ENCODE peak calls at places on chromosomes 2 and 18, in seven cellular contexts. D is neuronal stem cell, P is H1, R is mesendoderm, E is H9, U is mesenchymal stem cell, J is trophoblast cell. Y is an unnamed sample.

GRCh38 chr2:239383036-239383795 is 17.6 kb downstream of the HDAC4 start:
- DNase-seq in D (no peak), P (no peak), R (no peak), E (no peak), U (no peak), J (no peak), Y (no peak)

GRCh38 chr2:43233218-43234212 is 7.1 kb upstream of the ZFP36L2 start:
- DNase-seq in D (no peak), P (no peak), R (no peak), E (no peak), U (no peak), J (no peak), Y (no peak)

GRCh38 chr2:75311993-75312392 is 112.7 kb upstream of the TACR1 start:
- DNase-seq in D (no peak), P (no peak), R (peak), E (peak), U (no peak), J (no peak), Y (no peak)

GRCh38 chr2:95021847-95022246 is 3.7 kb upstream of the MAL start:
- DNase-seq in D (no peak), P (no peak), R (no peak), E (no peak), U (no peak), J (no peak), Y (no peak)

GRCh38 chr18:10401489-10401888 is 52.9 kb upstream of the APCDD1 start:
- DNase-seq in D (no peak), P (no peak), R (no peak), E (no peak), U (peak), J (no peak), Y (peak)

GRCh38 chr2:132668986-132669853 is 785 bp downstream of the LYPD1 start:
- DNase-seq in D (no peak), P (no peak), R (peak), E (peak), U (peak), J (no peak), Y (no peak)

GRCh38 chr2:62704654-62705006 is 883 bp upstream of the EHBP1 start:
- DNase-seq in D (no peak), P (no peak), R (no peak), E (no peak), U (no peak), J (no peak), Y (no peak)

GRCh38 chr18:49321271-49321670 is 139.2 kb downstream of the DYM start:
- DNase-seq in D (no peak), P (no peak), R (no peak), E (no peak), U (no peak), J (no peak), Y (no peak)

GRCh38 chr2:31937741-31938140 is 73.1 kb downstream of the MEMO1 start:
- DNase-seq in D (no peak), P (no peak), R (no peak), E (no peak), U (peak), J (peak), Y (peak)

GRCh38 chr2:237691200-237691907 is 64.0 kb downstream of the LRRFIP1 start:
- DNase-seq in D (peak), P (no peak), R (no peak), E (peak), U (peak), J (peak), Y (no peak)

GRCh38 chr2:189379731-189380261 is 61.5 kb upstream of the WDR75 start:
- DNase-seq in D (no peak), P (no peak), R (no peak), E (no peak), U (no peak), J (no peak), Y (peak)

GRCh38 chr2:85409719-85410583 is at the start of gene CAPG:
- DNase-seq in D (no peak), P (no peak), R (peak), E (peak), U (no peak), J (peak), Y (no peak)

GRCh38 chr2:138536302-138536701 is 34.7 kb downstream of the SPOPL start:
- DNase-seq in D (no peak), P (no peak), R (peak), E (peak), U (no peak), J (no peak), Y (no peak)

GRCh38 chr18:66280470-66280869 is 323.4 kb downstream of the CDH19 start:
- DNase-seq in D (no peak), P (no peak), R (no peak), E (no peak), U (no peak), J (no peak), Y (no peak)

GRCh38 chr2:42328148-42328833 is 32.7 kb downstream of the COX7A2L start:
- DNase-seq in D (no peak), P (no peak), R (no peak), E (no peak), U (peak), J (peak), Y (peak)

GRCh38 chr2:79984476-79984875 is 320.1 kb downstream of the LRRTM1 start:
- DNase-seq in D (no peak), P (no peak), R (no peak), E (no peak), U (no peak), J (no peak), Y (peak)

GRCh38 chr2:236305531-236305930 is 41.3 kb upstream of the ASB18 start:
- DNase-seq in D (no peak), P (no peak), R (no peak), E (no peak), U (no peak), J (no peak), Y (no peak)

GRCh38 chr2:34822616-34823015 is 1223.5 kb upstream of the FAM98A start:
- DNase-seq in D (no peak), P (no peak), R (no peak), E (no peak), U (no peak), J (no peak), Y (no peak)

GRCh38 chr2:176710657-176711197 is 441.5 kb downstream of the MTX2 start:
- DNase-seq in D (no peak), P (no peak), R (no peak), E (no peak), U (no peak), J (no peak), Y (no peak)

GRCh38 chr18:79395761-79396404 is at the start of gene NFATC1:
- DNase-seq in D (peak), P (no peak), R (peak), E (peak), U (peak), J (peak), Y (peak)

GRCh38 chr18:42445359-42445758 is 490.3 kb downstream of the PIK3C3 start:
- DNase-seq in D (no peak), P (no peak), R (no peak), E (no peak), U (no peak), J (no peak), Y (no peak)

GRCh38 chr2:160372010-160372356 is 121.6 kb downstream of the RBMS1 start:
- DNase-seq in D (no peak), P (no peak), R (no peak), E (no peak), U (no peak), J (no peak), Y (no peak)

GRCh38 chr2:190781604-190782198 is 98.9 kb upstream of the GLS start:
- DNase-seq in D (peak), P (no peak), R (peak), E (no peak), U (peak), J (peak), Y (peak)

GRCh38 chr18:9449580-9449979 is 25.7 kb upstream of the RALBP1 start:
- DNase-seq in D (no peak), P (no peak), R (peak), E (no peak), U (no peak), J (no peak), Y (no peak)

GRCh38 chr2:55150834-55151233 is 81.3 kb downstream of the CLHC1 start:
- DNase-seq in D (no peak), P (no peak), R (no peak), E (no peak), U (no peak), J (no peak), Y (no peak)

GRCh38 chr18:45291616-45292612 is 323.4 kb upstream of the SLC14A2 start:
- DNase-seq in D (no peak), P (no peak), R (peak), E (no peak), U (peak), J (peak), Y (no peak)

GRCh38 chr2:108492364-108492763 is 41.9 kb upstream of the LIMS1 start:
- DNase-seq in D (no peak), P (no peak), R (peak), E (no peak), U (peak), J (peak), Y (peak)

GRCh38 chr2:181461056-181461630 is 4.0 kb downstream of the ITGA4 start:
- DNase-seq in D (no peak), P (no peak), R (no peak), E (no peak), U (no peak), J (no peak), Y (no peak)

GRCh38 chr18:31498450-31499156 is 626 bp downstream of the DSG2 start:
- DNase-seq in D (peak), P (no peak), R (no peak), E (no peak), U (peak), J (peak), Y (no peak)

GRCh38 chr2:44974064-44974715 is 32.7 kb downstream of the SIX3 start:
- DNase-seq in D (peak), P (no peak), R (peak), E (peak), U (peak), J (peak), Y (peak)

GRCh38 chr2:191064590-191064989 is 50.6 kb upstream of the STAT1 start:
- DNase-seq in D (no peak), P (no peak), R (no peak), E (no peak), U (no peak), J (no peak), Y (no peak)

GRCh38 chr2:218883491-218884490 is 3.1 kb downstream of the WNT10A start:
- DNase-seq in D (no peak), P (no peak), R (no peak), E (no peak), U (no peak), J (peak), Y (no peak)

GRCh38 chr18:10252494-10252893 is 201.9 kb upstream of the APCDD1 start:
- DNase-seq in D (no peak), P (no peak), R (no peak), E (no peak), U (no peak), J (no peak), Y (no peak)

GRCh38 chr2:85131116-85131515 is 2.1 kb upstream of the TCF7L1 start:
- DNase-seq in D (peak), P (no peak), R (peak), E (peak), U (peak), J (peak), Y (peak)

GRCh38 chr2:31254237-31255203 is 20.6 kb downstream of the EHD3 start:
- DNase-seq in D (no peak), P (no peak), R (no peak), E (no peak), U (no peak), J (no peak), Y (no peak)

GRCh38 chr2:30655660-30656059 is 151.6 kb downstream of the CAPN13 start:
- DNase-seq in D (no peak), P (no peak), R (peak), E (no peak), U (peak), J (peak), Y (peak)

GRCh38 chr2:12106440-12107080 is 360.1 kb downstream of the LPIN1 start:
- DNase-seq in D (no peak), P (no peak), R (no peak), E (no peak), U (peak), J (peak), Y (peak)

GRCh38 chr2:222427606-222428320 is 3.4 kb downstream of the SGPP2 start:
- DNase-seq in D (no peak), P (no peak), R (no peak), E (no peak), U (no peak), J (no peak), Y (no peak)

DNA sequence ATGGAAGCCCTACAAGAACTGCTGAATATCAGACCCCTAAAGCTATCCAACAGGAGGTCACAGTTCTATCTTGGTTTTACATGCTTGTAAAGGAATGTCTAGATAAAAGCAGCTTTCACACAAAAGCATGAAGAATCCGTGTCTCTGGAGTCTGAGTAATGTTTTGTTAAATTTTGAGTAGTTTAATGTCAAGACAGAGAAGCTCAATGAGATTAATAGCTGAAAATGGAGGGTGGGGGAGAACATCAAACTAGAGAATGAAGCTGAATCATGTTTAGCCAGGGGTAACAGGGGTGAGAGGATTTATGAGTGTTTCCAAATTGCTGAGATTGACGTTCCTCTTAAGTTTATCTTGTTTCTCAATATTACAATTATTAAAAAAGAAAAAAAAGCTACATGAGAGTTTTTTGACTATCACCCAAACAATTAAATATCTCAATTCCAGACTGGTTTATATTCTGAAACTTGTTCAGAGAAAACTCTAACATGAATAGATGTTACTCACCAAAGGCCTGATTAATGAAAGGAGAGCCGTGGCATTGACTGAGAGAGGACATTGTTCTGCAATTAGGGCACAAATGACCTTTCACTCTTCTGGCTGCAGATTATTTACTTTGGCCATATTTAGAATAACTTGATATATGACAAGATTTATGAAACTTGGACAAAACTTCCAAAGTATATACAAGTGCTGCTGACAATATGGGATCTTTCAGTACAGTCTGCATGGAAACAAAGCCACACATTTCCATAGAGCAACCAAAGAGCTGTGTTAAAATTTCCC is 266.4 kb upstream of the ETAA1 start:
- DNase-seq in D (no peak), P (no peak), R (no peak), E (no peak), U (peak), J (no peak), Y (peak)
- H3K23ac ChIP-seq in D (no peak), P (no peak), R (no peak), E (no peak), U (no peak), J (no peak), Y (no peak)

DNA sequence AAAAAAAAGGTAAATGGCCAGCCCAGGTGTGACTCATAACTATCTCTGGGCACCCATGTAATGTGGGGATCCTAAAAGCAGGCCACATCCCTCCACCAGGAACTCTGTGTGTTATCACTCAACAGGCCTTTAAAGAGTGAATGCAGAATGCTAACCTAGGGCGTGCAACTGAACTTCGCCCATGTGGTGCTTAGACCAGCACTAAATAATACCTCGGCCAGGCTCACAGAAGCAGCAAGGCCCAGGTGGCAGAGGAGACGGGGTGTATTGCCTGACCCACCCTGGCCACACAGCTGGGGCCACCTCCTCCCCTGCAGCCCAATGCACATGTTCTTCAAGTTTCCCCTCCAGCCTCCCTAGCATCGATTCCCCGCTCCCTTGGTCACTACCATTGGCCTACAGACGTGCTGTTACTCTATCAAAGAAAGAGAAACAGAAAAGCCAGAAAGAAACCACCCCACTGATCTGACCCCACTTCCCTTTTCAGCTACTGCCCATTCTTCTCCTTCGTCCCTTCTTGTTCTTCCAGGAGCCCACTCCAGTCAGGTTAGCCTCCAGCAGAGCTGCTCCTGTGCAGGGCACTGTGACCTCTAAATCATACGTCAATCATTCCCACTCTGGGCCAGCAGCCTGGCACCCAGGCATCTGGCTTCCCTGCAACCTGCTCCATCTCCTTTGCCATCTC is 22.0 kb downstream of the FAM178B start:
- DNase-seq in D (no peak), P (no peak), R (no peak), E (no peak), U (no peak), J (no peak), Y (no peak)
- H2BK5ac ChIP-seq in D (no peak), P (no peak), R (no peak), E (no peak), U (no peak), J (no peak), Y (no peak)

GRCh38 chr2:199988176-199988575 is 32.8 kb downstream of the MAIP1 start:
- DNase-seq in D (no peak), P (no peak), R (no peak), E (no peak), U (peak), J (no peak), Y (peak)

GRCh38 chr2:199994296-199994695 is 38.9 kb downstream of the MAIP1 start:
- DNase-seq in D (no peak), P (no peak), R (no peak), E (no peak), U (no peak), J (no peak), Y (peak)

GRCh38 chr2:199989822-199990221 is 34.4 kb downstream of the MAIP1 start:
- DNase-seq in D (no peak), P (no peak), R (no peak), E (no peak), U (peak), J (no peak), Y (peak)

GRCh38 chr2:199992296-199992695 is 36.9 kb downstream of the MAIP1 start:
- DNase-seq in D (no peak), P (no peak), R (no peak), E (no peak), U (no peak), J (peak), Y (no peak)

DNA sequence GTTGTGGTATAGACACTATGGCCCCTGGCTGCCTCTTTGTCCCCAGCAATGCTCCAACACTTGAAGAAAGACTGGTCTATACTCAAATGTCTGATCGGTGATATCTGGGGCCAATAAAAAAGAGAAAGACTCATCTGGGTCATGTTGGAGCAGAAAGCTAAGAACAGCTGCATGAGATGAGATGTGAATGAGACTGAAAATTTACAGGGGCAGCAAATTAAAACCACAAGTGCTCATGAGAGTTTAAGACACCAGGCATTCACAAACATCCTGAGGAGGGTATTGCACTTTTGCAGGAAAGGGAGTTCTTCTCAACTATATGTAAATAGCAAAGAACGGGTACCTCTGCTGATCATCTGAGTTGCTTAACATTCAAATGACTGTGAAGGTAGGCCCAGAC is 36.3 kb downstream of the MAIP1 start:
- DNase-seq in D (no peak), P (no peak), R (no peak), E (no peak), U (no peak), J (no peak), Y (no peak)
- H3K23ac ChIP-seq in D (no peak), P (no peak), R (no peak), E (no peak), U (no peak), J (no peak), Y (no peak)

GRCh38 chr2:69010437-69011194 is 2.4 kb upstream of the ANTXR1 start:
- DNase-seq in D (no peak), P (no peak), R (peak), E (no peak), U (no peak), J (peak), Y (no peak)

GRCh38 chr2:69003731-69004130 is 9.2 kb upstream of the ANTXR1 start:
- DNase-seq in D (no peak), P (no peak), R (no peak), E (no peak), U (no peak), J (no peak), Y (no peak)

GRCh38 chr2:69007603-69008002 is 5.4 kb upstream of the ANTXR1 start:
- DNase-seq in D (no peak), P (no peak), R (no peak), E (no peak), U (peak), J (peak), Y (no peak)

GRCh38 chr2:69011611-69012157 is 1.3 kb upstream of the ANTXR1 start:
- DNase-seq in D (no peak), P (no peak), R (peak), E (no peak), U (no peak), J (no peak), Y (no peak)

GRCh38 chr2:69007169-69007568 is 5.8 kb upstream of the ANTXR1 start:
- DNase-seq in D (no peak), P (no peak), R (no peak), E (no peak), U (no peak), J (no peak), Y (no peak)
- H2BK5ac ChIP-seq in D (no peak), P (no peak), R (no peak), E (no peak), U (no peak), J (no peak), Y (no peak)

DNA sequence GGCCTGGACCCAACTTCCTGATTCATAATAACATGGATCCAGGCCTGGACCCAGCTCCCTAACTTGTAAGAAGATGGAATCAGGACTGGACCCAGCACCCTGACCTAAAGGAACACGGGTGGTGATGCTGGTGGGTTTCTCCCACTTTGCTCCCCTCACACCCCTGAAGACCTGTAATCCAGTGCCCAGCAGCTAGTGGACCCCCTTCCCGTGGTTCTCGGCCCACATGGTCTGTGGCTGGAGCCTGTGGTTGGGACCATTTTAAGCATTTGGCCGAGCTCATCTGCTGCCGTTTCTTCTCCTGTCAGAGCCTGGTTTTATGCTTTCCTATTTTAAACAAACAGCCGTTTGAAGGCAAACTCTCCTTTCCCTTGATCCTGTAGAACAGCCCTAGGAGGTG is 232.8 kb downstream of the EIPR1 start:
- DNase-seq in D (no peak), P (no peak), R (no peak), E (peak), U (no peak), J (no peak), Y (no peak)
- H3K23ac ChIP-seq in D (no peak), P (no peak), R (no peak), E (no peak), U (no peak), J (no peak), Y (no peak)

GRCh38 chr2:38720613-38721241 is 30.4 kb downstream of the SRSF7 start:
- DNase-seq in D (no peak), P (no peak), R (peak), E (no peak), U (no peak), J (peak), Y (peak)

GRCh38 chr2:38719706-38720105 is 31.5 kb downstream of the SRSF7 start:
- DNase-seq in D (no peak), P (no peak), R (peak), E (no peak), U (no peak), J (no peak), Y (no peak)

GRCh38 chr2:38723173-38723572 is 28.0 kb downstream of the SRSF7 start:
- DNase-seq in D (no peak), P (no peak), R (no peak), E (no peak), U (no peak), J (no peak), Y (no peak)

GRCh38 chr2:38722271-38723115 is 28.7 kb downstream of the SRSF7 start:
- DNase-seq in D (no peak), P (no peak), R (no peak), E (no peak), U (no peak), J (no peak), Y (no peak)
- H2BK5ac ChIP-seq in D (no peak), P (no peak), R (no peak), E (no peak), U (no peak), J (no peak), Y (no peak)